ENCODE peak calls at places on chromosomes 7 and 10, in nine cellular contexts. N is astrocyte of the spinal cord, S is A549, B is SK-N-DZ, P is HFF-Myc, M is mucosa of gallbladder, Q is AG09309, U is kidney epithelial cell, K is activated gamma-delta T cell treated with Interleukin-2 at 50 U/mL for 16 hours. D is an unnamed sample.

GRCh38 chr7:119903090-119903489 is 369.9 kb upstream of the KCND2 start:
- DNase-seq in N (no peak), S (no peak), B (no peak), P (no peak), M (no peak), Q (no peak), U (no peak), K (no peak), D (no peak)

GRCh38 chr7:51123322-51124021 is 193.1 kb downstream of the COBL start:
- DNase-seq in N (peak), S (peak), B (no peak), P (peak), M (peak), Q (peak), U (peak), K (peak), D (no peak)

GRCh38 chr10:15817407-15818046 is 42.8 kb downstream of the MINDY3 start:
- DNase-seq in N (no peak), S (no peak), B (no peak), P (no peak), M (no peak), Q (no peak), U (no peak), K (no peak), D (no peak)

GRCh38 chr10:104267721-104268690 is 978 bp upstream of the GSTO2 start:
- DNase-seq in N (no peak), S (no peak), B (peak), P (no peak), M (no peak), Q (no peak), U (no peak), K (no peak), D (no peak)

GRCh38 chr7:27640914-27641570 is 21.6 kb downstream of the HIBADH start:
- DNase-seq in N (peak), S (peak), B (no peak), P (no peak), M (peak), Q (peak), U (no peak), K (no peak), D (no peak)

GRCh38 chr7:44709011-44709915 is 39.4 kb upstream of the ZMIZ2 start:
- DNase-seq in N (no peak), S (no peak), B (no peak), P (no peak), M (no peak), Q (no peak), U (no peak), K (no peak), D (no peak)

GRCh38 chr10:62038609-62039190 is 137.2 kb downstream of the ARID5B start:
- DNase-seq in N (peak), S (peak), B (peak), P (peak), M (peak), Q (no peak), U (no peak), K (peak), D (peak)

GRCh38 chr7:154371424-154371823 is 319.2 kb downstream of the DPP6 start:
- DNase-seq in N (no peak), S (no peak), B (no peak), P (no peak), M (no peak), Q (no peak), U (no peak), K (no peak), D (no peak)

GRCh38 chr10:26835025-26835424 is 25.7 kb downstream of the ABI1 start:
- DNase-seq in N (no peak), S (no peak), B (no peak), P (no peak), M (no peak), Q (no peak), U (no peak), K (no peak), D (no peak)

GRCh38 chr7:154794147-154794780 is 208.7 kb downstream of the PAXIP1 start:
- DNase-seq in N (no peak), S (no peak), B (no peak), P (no peak), M (peak), Q (no peak), U (no peak), K (no peak), D (peak)

GRCh38 chr10:12350167-12350872 is 973 bp downstream of the CAMK1D start:
- DNase-seq in N (peak), S (peak), B (peak), P (no peak), M (peak), Q (no peak), U (no peak), K (peak), D (peak)

GRCh38 chr10:44973323-44974081 is 5.1 kb downstream of the DEPP1 start:
- DNase-seq in N (no peak), S (no peak), B (no peak), P (no peak), M (no peak), Q (no peak), U (no peak), K (no peak), D (no peak)

GRCh38 chr10:79434223-79434687 is 11.2 kb downstream of the ZCCHC24 start:
- DNase-seq in N (peak), S (no peak), B (no peak), P (no peak), M (no peak), Q (no peak), U (no peak), K (no peak), D (peak)

GRCh38 chr7:24668922-24669635 is 88.2 kb downstream of the GSDME start:
- DNase-seq in N (no peak), S (no peak), B (no peak), P (no peak), M (no peak), Q (no peak), U (no peak), K (no peak), D (peak)

GRCh38 chr7:82605247-82605864 is 161.8 kb upstream of the CACNA2D1 start:
- DNase-seq in N (peak), S (peak), B (peak), P (no peak), M (peak), Q (no peak), U (no peak), K (no peak), D (no peak)

GRCh38 chr7:152544481-152544927 is 108.7 kb upstream of the KMT2C start:
- DNase-seq in N (no peak), S (no peak), B (no peak), P (no peak), M (no peak), Q (no peak), U (no peak), K (no peak), D (no peak)

GRCh38 chr7:110964770-110965169 is 126.2 kb upstream of the LRRN3 start:
- DNase-seq in N (no peak), S (no peak), B (no peak), P (no peak), M (no peak), Q (no peak), U (no peak), K (no peak), D (no peak)

GRCh38 chr10:131312261-131312801 is 810 bp upstream of the TCERG1L start:
- DNase-seq in N (no peak), S (no peak), B (no peak), P (no peak), M (no peak), Q (no peak), U (peak), K (no peak), D (no peak)

GRCh38 chr7:151729521-151729921 is 147.4 kb downstream of the PRKAG2 start:
- DNase-seq in N (no peak), S (no peak), B (no peak), P (no peak), M (no peak), Q (no peak), U (no peak), K (no peak), D (no peak)

GRCh38 chr10:78953124-78954008 is 115.4 kb upstream of the ZMIZ1 start:
- DNase-seq in N (no peak), S (no peak), B (no peak), P (peak), M (no peak), Q (no peak), U (no peak), K (no peak), D (no peak)

D was measured in left colon.